ENCODE peak calls at places on chromosomes 7 and 10, in six cellular contexts. One of them, this sample, is unnamed.

GRCh38 chr10:77043364-77043763 is 594.2 kb downstream of the KCNMA1 start:
- DNase-seq in T-helper 9 cell: no peak
- DNase-seq in hepatocyte: no peak
- DNase-seq in Jurkat, Clone E6-1: no peak
- DNase-seq in GM10248: no peak
- DNase-seq in activated CD4-positive, CD25-positive, alpha-beta regulatory T cell treated with anti-CD3 and anti-CD28 coated beads, Interleukin-2, amount 50 U/mL, for 16 hours: no peak
- DNase-seq in this sample: no peak

GRCh38 chr10:98309366-98310355 is 41.7 kb upstream of the LOXL4 start:
- DNase-seq in Jurkat, Clone E6-1: no peak
- DNase-seq in activated CD4-positive, CD25-positive, alpha-beta regulatory T cell treated with anti-CD3 and anti-CD28 coated beads, Interleukin-2, amount 50 U/mL, for 16 hours: no peak
- DNase-seq in GM10248: peak
- DNase-seq in hepatocyte: peak
- DNase-seq in T-helper 9 cell: no peak
- DNase-seq in this sample: no peak

GRCh38 chr7:156940421-156941122 is 8.9 kb upstream of the NOM1 start:
- DNase-seq in T-helper 9 cell: no peak
- DNase-seq in hepatocyte: no peak
- DNase-seq in Jurkat, Clone E6-1: no peak
- DNase-seq in GM10248: no peak
- DNase-seq in activated CD4-positive, CD25-positive, alpha-beta regulatory T cell treated with anti-CD3 and anti-CD28 coated beads, Interleukin-2, amount 50 U/mL, for 16 hours: no peak
- DNase-seq in this sample: no peak

GRCh38 chr7:141866974-141867373 is 25.7 kb upstream of the PRSS37 start:
- DNase-seq in hepatocyte: no peak
- DNase-seq in activated CD4-positive, CD25-positive, alpha-beta regulatory T cell treated with anti-CD3 and anti-CD28 coated beads, Interleukin-2, amount 50 U/mL, for 16 hours: no peak
- DNase-seq in Jurkat, Clone E6-1: no peak
- DNase-seq in T-helper 9 cell: no peak
- DNase-seq in GM10248: no peak
- DNase-seq in this sample: no peak

GRCh38 chr7:6159097-6159483 is 113.3 kb downstream of the CYTH3 start:
- DNase-seq in hepatocyte: no peak
- DNase-seq in T-helper 9 cell: no peak
- DNase-seq in Jurkat, Clone E6-1: no peak
- DNase-seq in GM10248: no peak
- DNase-seq in activated CD4-positive, CD25-positive, alpha-beta regulatory T cell treated with anti-CD3 and anti-CD28 coated beads, Interleukin-2, amount 50 U/mL, for 16 hours: no peak
- DNase-seq in this sample: no peak

GRCh38 chr10:117796394-117796793 is 250.3 kb downstream of the RAB11FIP2 start:
- DNase-seq in GM10248: no peak
- DNase-seq in activated CD4-positive, CD25-positive, alpha-beta regulatory T cell treated with anti-CD3 and anti-CD28 coated beads, Interleukin-2, amount 50 U/mL, for 16 hours: no peak
- DNase-seq in T-helper 9 cell: no peak
- DNase-seq in Jurkat, Clone E6-1: no peak
- DNase-seq in hepatocyte: peak
- DNase-seq in this sample: no peak

GRCh38 chr7:78787854-78788253 is 665.6 kb downstream of the MAGI2 start:
- DNase-seq in T-helper 9 cell: no peak
- DNase-seq in Jurkat, Clone E6-1: no peak
- DNase-seq in activated CD4-positive, CD25-positive, alpha-beta regulatory T cell treated with anti-CD3 and anti-CD28 coated beads, Interleukin-2, amount 50 U/mL, for 16 hours: no peak
- DNase-seq in GM10248: no peak
- DNase-seq in hepatocyte: no peak
- DNase-seq in this sample: no peak

GRCh38 chr7:156020566-156020965 is 208.3 kb upstream of the SHH start:
- DNase-seq in GM10248: no peak
- DNase-seq in Jurkat, Clone E6-1: no peak
- DNase-seq in activated CD4-positive, CD25-positive, alpha-beta regulatory T cell treated with anti-CD3 and anti-CD28 coated beads, Interleukin-2, amount 50 U/mL, for 16 hours: no peak
- DNase-seq in hepatocyte: no peak
- DNase-seq in T-helper 9 cell: no peak
- DNase-seq in this sample: no peak

GRCh38 chr7:27734583-27734982 is 5.4 kb upstream of the TAX1BP1 start:
- DNase-seq in GM10248: no peak
- DNase-seq in activated CD4-positive, CD25-positive, alpha-beta regulatory T cell treated with anti-CD3 and anti-CD28 coated beads, Interleukin-2, amount 50 U/mL, for 16 hours: no peak
- DNase-seq in T-helper 9 cell: no peak
- DNase-seq in hepatocyte: no peak
- DNase-seq in Jurkat, Clone E6-1: no peak
- DNase-seq in this sample: no peak

GRCh38 chr10:68406111-68406814 is 814 bp downstream of the RUFY2 start:
- DNase-seq in GM10248: peak
- DNase-seq in activated CD4-positive, CD25-positive, alpha-beta regulatory T cell treated with anti-CD3 and anti-CD28 coated beads, Interleukin-2, amount 50 U/mL, for 16 hours: no peak
- DNase-seq in Jurkat, Clone E6-1: peak
- DNase-seq in T-helper 9 cell: no peak
- DNase-seq in hepatocyte: peak
- DNase-seq in this sample: no peak

GRCh38 chr7:55177589-55178261 is 158.9 kb downstream of the EGFR start:
- DNase-seq in T-helper 9 cell: no peak
- DNase-seq in GM10248: no peak
- DNase-seq in Jurkat, Clone E6-1: no peak
- DNase-seq in activated CD4-positive, CD25-positive, alpha-beta regulatory T cell treated with anti-CD3 and anti-CD28 coated beads, Interleukin-2, amount 50 U/mL, for 16 hours: no peak
- DNase-seq in hepatocyte: no peak
- DNase-seq in this sample: no peak

GRCh38 chr7:5646846-5647245 is 134.6 kb downstream of the RNF216 start:
- DNase-seq in GM10248: no peak
- DNase-seq in activated CD4-positive, CD25-positive, alpha-beta regulatory T cell treated with anti-CD3 and anti-CD28 coated beads, Interleukin-2, amount 50 U/mL, for 16 hours: no peak
- DNase-seq in hepatocyte: no peak
- DNase-seq in Jurkat, Clone E6-1: no peak
- DNase-seq in T-helper 9 cell: no peak
- DNase-seq in this sample: no peak

GRCh38 chr7:129990403-129991192 is 37.8 kb upstream of the UBE2H start:
- DNase-seq in hepatocyte: no peak
- DNase-seq in activated CD4-positive, CD25-positive, alpha-beta regulatory T cell treated with anti-CD3 and anti-CD28 coated beads, Interleukin-2, amount 50 U/mL, for 16 hours: no peak
- DNase-seq in GM10248: no peak
- DNase-seq in T-helper 9 cell: no peak
- DNase-seq in Jurkat, Clone E6-1: no peak
- DNase-seq in this sample: no peak

GRCh38 chr7:55052081-55052480 is 33.3 kb downstream of the EGFR start:
- DNase-seq in GM10248: no peak
- DNase-seq in Jurkat, Clone E6-1: no peak
- DNase-seq in T-helper 9 cell: no peak
- DNase-seq in activated CD4-positive, CD25-positive, alpha-beta regulatory T cell treated with anti-CD3 and anti-CD28 coated beads, Interleukin-2, amount 50 U/mL, for 16 hours: no peak
- DNase-seq in hepatocyte: no peak
- DNase-seq in this sample: no peak

GRCh38 chr10:51951601-51952000 is 252.2 kb upstream of the CSTF2T start:
- DNase-seq in activated CD4-positive, CD25-positive, alpha-beta regulatory T cell treated with anti-CD3 and anti-CD28 coated beads, Interleukin-2, amount 50 U/mL, for 16 hours: no peak
- DNase-seq in GM10248: no peak
- DNase-seq in T-helper 9 cell: no peak
- DNase-seq in Jurkat, Clone E6-1: no peak
- DNase-seq in hepatocyte: no peak
- DNase-seq in this sample: no peak

GRCh38 chr7:47937711-47938573 is 10.3 kb downstream of the PKD1L1 start:
- DNase-seq in Jurkat, Clone E6-1: no peak
- DNase-seq in hepatocyte: no peak
- DNase-seq in T-helper 9 cell: no peak
- DNase-seq in GM10248: peak
- DNase-seq in activated CD4-positive, CD25-positive, alpha-beta regulatory T cell treated with anti-CD3 and anti-CD28 coated beads, Interleukin-2, amount 50 U/mL, for 16 hours: no peak
- DNase-seq in this sample: no peak

GRCh38 chr7:129859188-129859587 is 93.6 kb downstream of the UBE2H start:
- DNase-seq in T-helper 9 cell: no peak
- DNase-seq in Jurkat, Clone E6-1: no peak
- DNase-seq in hepatocyte: no peak
- DNase-seq in activated CD4-positive, CD25-positive, alpha-beta regulatory T cell treated with anti-CD3 and anti-CD28 coated beads, Interleukin-2, amount 50 U/mL, for 16 hours: no peak
- DNase-seq in GM10248: no peak
- DNase-seq in this sample: no peak

GRCh38 chr7:122988333-122988732 is 7.2 kb downstream of the TAS2R16 start:
- DNase-seq in T-helper 9 cell: no peak
- DNase-seq in hepatocyte: no peak
- DNase-seq in activated CD4-positive, CD25-positive, alpha-beta regulatory T cell treated with anti-CD3 and anti-CD28 coated beads, Interleukin-2, amount 50 U/mL, for 16 hours: no peak
- DNase-seq in Jurkat, Clone E6-1: no peak
- DNase-seq in GM10248: no peak
- DNase-seq in this sample: no peak

GRCh38 chr10:49441488-49442476 is 45.9 kb upstream of the DRGX start:
- DNase-seq in T-helper 9 cell: no peak
- DNase-seq in hepatocyte: no peak
- DNase-seq in activated CD4-positive, CD25-positive, alpha-beta regulatory T cell treated with anti-CD3 and anti-CD28 coated beads, Interleukin-2, amount 50 U/mL, for 16 hours: no peak
- DNase-seq in Jurkat, Clone E6-1: peak
- DNase-seq in GM10248: no peak
- DNase-seq in this sample: no peak

GRCh38 chr7:24572421-24573007 is 738 bp upstream of the PALS2 start:
- DNase-seq in hepatocyte: peak
- DNase-seq in activated CD4-positive, CD25-positive, alpha-beta regulatory T cell treated with anti-CD3 and anti-CD28 coated beads, Interleukin-2, amount 50 U/mL, for 16 hours: no peak
- DNase-seq in Jurkat, Clone E6-1: no peak
- DNase-seq in GM10248: peak
- DNase-seq in T-helper 9 cell: no peak
- DNase-seq in this sample: no peak

GRCh38 chr7:46414946-46415345 is 493.9 kb upstream of the IGFBP3 start:
- DNase-seq in activated CD4-positive, CD25-positive, alpha-beta regulatory T cell treated with anti-CD3 and anti-CD28 coated beads, Interleukin-2, amount 50 U/mL, for 16 hours: no peak
- DNase-seq in GM10248: no peak
- DNase-seq in hepatocyte: no peak
- DNase-seq in T-helper 9 cell: no peak
- DNase-seq in Jurkat, Clone E6-1: no peak
- DNase-seq in this sample: no peak

GRCh38 chr10:13987472-13987871 is 343.3 kb downstream of the FRMD4A start:
- DNase-seq in Jurkat, Clone E6-1: no peak
- DNase-seq in activated CD4-positive, CD25-positive, alpha-beta regulatory T cell treated with anti-CD3 and anti-CD28 coated beads, Interleukin-2, amount 50 U/mL, for 16 hours: no peak
- DNase-seq in GM10248: no peak
- DNase-seq in T-helper 9 cell: no peak
- DNase-seq in hepatocyte: no peak
- DNase-seq in this sample: no peak

GRCh38 chr10:44965651-44966097 is 6.1 kb downstream of the RASSF4 start:
- DNase-seq in T-helper 9 cell: no peak
- DNase-seq in Jurkat, Clone E6-1: no peak
- DNase-seq in hepatocyte: no peak
- DNase-seq in activated CD4-positive, CD25-positive, alpha-beta regulatory T cell treated with anti-CD3 and anti-CD28 coated beads, Interleukin-2, amount 50 U/mL, for 16 hours: no peak
- DNase-seq in GM10248: no peak
- DNase-seq in this sample: no peak